ENCODE peak calls at places on chromosomes 12 and 14, in five cellular contexts. One of them, this sample, is unnamed.

GRCh38 chr14:49769581-49770211 is 1.7 kb downstream of the KLHDC2 start:
- DNase-seq in tibial artery: no peak
- DNase-seq in esophagus muscularis mucosa: no peak
- DNase-seq in SK-N-SH: no peak
- DNase-seq in left ventricle myocardium inferior: no peak
- DNase-seq in this sample: no peak

GRCh38 chr12:89899651-89900050 is 191.0 kb upstream of the ATP2B1 start:
- DNase-seq in tibial artery: no peak
- DNase-seq in esophagus muscularis mucosa: no peak
- DNase-seq in SK-N-SH: no peak
- DNase-seq in left ventricle myocardium inferior: no peak
- DNase-seq in this sample: no peak

GRCh38 chr12:95205685-95206084 is 11.6 kb downstream of the FGD6 start:
- DNase-seq in tibial artery: no peak
- DNase-seq in esophagus muscularis mucosa: no peak
- DNase-seq in SK-N-SH: no peak
- DNase-seq in left ventricle myocardium inferior: no peak
- DNase-seq in this sample: peak; percentile 63

GRCh38 chr12:109737111-109737510 is 23.5 kb downstream of the FAM222A start:
- DNase-seq in tibial artery: no peak
- DNase-seq in esophagus muscularis mucosa: no peak
- DNase-seq in SK-N-SH: no peak
- DNase-seq in left ventricle myocardium inferior: no peak
- DNase-seq in this sample: no peak

GRCh38 chr14:96098999-96099335 is 59.8 kb downstream of the C14orf132 start:
- DNase-seq in tibial artery: peak; percentile 7
- DNase-seq in esophagus muscularis mucosa: no peak
- DNase-seq in SK-N-SH: no peak
- DNase-seq in left ventricle myocardium inferior: no peak
- DNase-seq in this sample: no peak

GRCh38 chr12:75571204-75571603 is 59.8 kb upstream of the KRR1 start:
- DNase-seq in tibial artery: no peak
- DNase-seq in esophagus muscularis mucosa: no peak
- DNase-seq in SK-N-SH: no peak
- DNase-seq in left ventricle myocardium inferior: no peak
- DNase-seq in this sample: no peak

GRCh38 chr12:131352296-131352900 is 358.5 kb upstream of the SFSWAP start:
- DNase-seq in tibial artery: no peak
- DNase-seq in esophagus muscularis mucosa: no peak
- DNase-seq in SK-N-SH: no peak
- DNase-seq in left ventricle myocardium inferior: no peak
- DNase-seq in this sample: no peak

GRCh38 chr12:12562585-12563245 is at the start of gene DUSP16:
- DNase-seq in tibial artery: peak; percentile 91
- DNase-seq in esophagus muscularis mucosa: peak; percentile 98
- DNase-seq in SK-N-SH: peak; percentile 95
- DNase-seq in left ventricle myocardium inferior: peak; percentile 92
- DNase-seq in this sample: peak; percentile 88

GRCh38 chr12:55068416-55069010 is 48.7 kb downstream of the NEUROD4 start:
- DNase-seq in tibial artery: no peak
- DNase-seq in esophagus muscularis mucosa: no peak
- DNase-seq in SK-N-SH: peak; percentile 48
- DNase-seq in left ventricle myocardium inferior: no peak
- DNase-seq in this sample: no peak

GRCh38 chr12:8742501-8742900 is 44.7 kb downstream of the RIMKLB start:
- DNase-seq in tibial artery: no peak
- DNase-seq in esophagus muscularis mucosa: no peak
- DNase-seq in SK-N-SH: no peak
- DNase-seq in left ventricle myocardium inferior: no peak
- DNase-seq in this sample: peak; percentile 10

GRCh38 chr14:97267509-97267908 is 470.3 kb downstream of the VRK1 start:
- DNase-seq in tibial artery: no peak
- DNase-seq in esophagus muscularis mucosa: peak; percentile 2
- DNase-seq in SK-N-SH: no peak
- DNase-seq in left ventricle myocardium inferior: no peak
- DNase-seq in this sample: no peak

GRCh38 chr14:67263499-67264149 is 22.4 kb downstream of the PALS1 start:
- DNase-seq in tibial artery: no peak
- DNase-seq in esophagus muscularis mucosa: no peak
- DNase-seq in SK-N-SH: no peak
- DNase-seq in left ventricle myocardium inferior: no peak
- DNase-seq in this sample: no peak

GRCh38 chr12:105382771-105383632 is 52.5 kb downstream of the C12orf75 start:
- DNase-seq in tibial artery: no peak
- DNase-seq in esophagus muscularis mucosa: peak; percentile 70
- DNase-seq in SK-N-SH: peak; percentile 70
- DNase-seq in left ventricle myocardium inferior: no peak
- DNase-seq in this sample: peak; percentile 39

GRCh38 chr14:55701638-55702037 is 121.6 kb downstream of the KTN1 start:
- DNase-seq in tibial artery: no peak
- DNase-seq in esophagus muscularis mucosa: peak; percentile 26
- DNase-seq in SK-N-SH: no peak
- DNase-seq in left ventricle myocardium inferior: no peak
- DNase-seq in this sample: no peak

GRCh38 chr12:98456583-98457573 is 58.5 kb upstream of the TMPO start:
- DNase-seq in tibial artery: peak; percentile 28
- DNase-seq in esophagus muscularis mucosa: no peak
- DNase-seq in SK-N-SH: peak; percentile 65
- DNase-seq in left ventricle myocardium inferior: peak; percentile 31
- DNase-seq in this sample: no peak

GRCh38 chr12:72612171-72612570 is 340.0 kb downstream of the TRHDE start:
- DNase-seq in tibial artery: no peak
- DNase-seq in esophagus muscularis mucosa: no peak
- DNase-seq in SK-N-SH: no peak
- DNase-seq in left ventricle myocardium inferior: no peak
- DNase-seq in this sample: no peak

GRCh38 chr14:95838862-95839261 is 37.8 kb upstream of the TUNAR start:
- DNase-seq in tibial artery: no peak
- DNase-seq in esophagus muscularis mucosa: peak; percentile 64
- DNase-seq in SK-N-SH: no peak
- DNase-seq in left ventricle myocardium inferior: no peak
- DNase-seq in this sample: no peak

GRCh38 chr14:55348766-55349453 is 62.7 kb downstream of the ATG14 start:
- DNase-seq in tibial artery: no peak
- DNase-seq in esophagus muscularis mucosa: peak; percentile 34
- DNase-seq in SK-N-SH: no peak
- DNase-seq in left ventricle myocardium inferior: no peak
- DNase-seq in this sample: no peak

GRCh38 chr12:98422809-98423208 is 92.6 kb upstream of the TMPO start:
- DNase-seq in tibial artery: no peak
- DNase-seq in esophagus muscularis mucosa: peak; percentile 60
- DNase-seq in SK-N-SH: no peak
- DNase-seq in left ventricle myocardium inferior: no peak
- DNase-seq in this sample: no peak

GRCh38 chr14:97414718-97415098 is 617.5 kb downstream of the VRK1 start:
- DNase-seq in tibial artery: no peak
- DNase-seq in esophagus muscularis mucosa: no peak
- DNase-seq in SK-N-SH: no peak
- DNase-seq in left ventricle myocardium inferior: no peak
- DNase-seq in this sample: no peak

GRCh38 chr14:95496690-95497241 is 19.7 kb downstream of the SYNE3 start:
- DNase-seq in tibial artery: peak; percentile 31
- DNase-seq in esophagus muscularis mucosa: no peak
- DNase-seq in SK-N-SH: no peak
- DNase-seq in left ventricle myocardium inferior: no peak
- DNase-seq in this sample: no peak

GRCh38 chr14:100994082-100994481 is 90.6 kb upstream of the RTL1 start:
- DNase-seq in tibial artery: no peak
- DNase-seq in esophagus muscularis mucosa: no peak
- DNase-seq in SK-N-SH: no peak
- DNase-seq in left ventricle myocardium inferior: no peak
- DNase-seq in this sample: no peak

GRCh38 chr14:47675489-47676300 is at the start of gene MDGA2:
- DNase-seq in tibial artery: no peak
- DNase-seq in esophagus muscularis mucosa: no peak
- DNase-seq in SK-N-SH: peak; percentile 28
- DNase-seq in left ventricle myocardium inferior: no peak
- DNase-seq in this sample: no peak

GRCh38 chr14:22915886-22916521 is 2.9 kb downstream of the RBM23 start:
- DNase-seq in tibial artery: peak; percentile 60
- DNase-seq in esophagus muscularis mucosa: no peak
- DNase-seq in SK-N-SH: no peak
- DNase-seq in left ventricle myocardium inferior: no peak
- DNase-seq in this sample: no peak

GRCh38 chr14:70888681-70889175 is 18.5 kb upstream of the PCNX1 start:
- DNase-seq in tibial artery: no peak
- DNase-seq in esophagus muscularis mucosa: no peak
- DNase-seq in SK-N-SH: no peak
- DNase-seq in left ventricle myocardium inferior: no peak
- DNase-seq in this sample: no peak

GRCh38 chr12:19529933-19530630 is 90.8 kb downstream of the AEBP2 start:
- DNase-seq in tibial artery: no peak
- DNase-seq in esophagus muscularis mucosa: no peak
- DNase-seq in SK-N-SH: peak; percentile 62
- DNase-seq in left ventricle myocardium inferior: no peak
- DNase-seq in this sample: no peak

GRCh38 chr12:74780458-74781241 is 243.0 kb downstream of the ATXN7L3B start:
- DNase-seq in tibial artery: no peak
- DNase-seq in esophagus muscularis mucosa: no peak
- DNase-seq in SK-N-SH: no peak
- DNase-seq in left ventricle myocardium inferior: no peak
- DNase-seq in this sample: peak; percentile 2

GRCh38 chr12:89977356-89978185 is 268.9 kb upstream of the ATP2B1 start:
- DNase-seq in tibial artery: no peak
- DNase-seq in esophagus muscularis mucosa: no peak
- DNase-seq in SK-N-SH: no peak
- DNase-seq in left ventricle myocardium inferior: no peak
- DNase-seq in this sample: no peak

GRCh38 chr12:33438890-33439586 is 581 bp downstream of the SYT10 start:
- DNase-seq in tibial artery: no peak
- DNase-seq in esophagus muscularis mucosa: no peak
- DNase-seq in SK-N-SH: peak; percentile 27
- DNase-seq in left ventricle myocardium inferior: no peak
- DNase-seq in this sample: no peak

GRCh38 chr12:11812558-11813421 is 163.3 kb downstream of the ETV6 start:
- DNase-seq in tibial artery: peak; percentile 49
- DNase-seq in esophagus muscularis mucosa: no peak
- DNase-seq in SK-N-SH: peak; percentile 65
- DNase-seq in left ventricle myocardium inferior: no peak
- DNase-seq in this sample: no peak

GRCh38 chr14:53273671-53274072 is 120.5 kb upstream of the DDHD1 start:
- DNase-seq in tibial artery: no peak
- DNase-seq in esophagus muscularis mucosa: no peak
- DNase-seq in SK-N-SH: no peak
- DNase-seq in left ventricle myocardium inferior: peak; percentile 23
- DNase-seq in this sample: no peak

GRCh38 chr14:31677052-31677451 is 115.8 kb downstream of the NUBPL start:
- DNase-seq in tibial artery: no peak
- DNase-seq in esophagus muscularis mucosa: no peak
- DNase-seq in SK-N-SH: no peak
- DNase-seq in left ventricle myocardium inferior: no peak
- DNase-seq in this sample: no peak

GRCh38 chr12:123115409-123116111 is 35.3 kb downstream of the PITPNM2 start:
- DNase-seq in tibial artery: peak; percentile 83
- DNase-seq in esophagus muscularis mucosa: no peak
- DNase-seq in SK-N-SH: no peak
- DNase-seq in left ventricle myocardium inferior: peak; percentile 52
- DNase-seq in this sample: peak; percentile 89

GRCh38 chr12:11553871-11554533 is 95.5 kb upstream of the ETV6 start:
- DNase-seq in tibial artery: peak; percentile 50
- DNase-seq in esophagus muscularis mucosa: no peak
- DNase-seq in SK-N-SH: peak; percentile 76
- DNase-seq in left ventricle myocardium inferior: no peak
- DNase-seq in this sample: no peak

GRCh38 chr12:20451759-20452158 is 83.4 kb downstream of the PDE3A start:
- DNase-seq in tibial artery: no peak
- DNase-seq in esophagus muscularis mucosa: no peak
- DNase-seq in SK-N-SH: no peak
- DNase-seq in left ventricle myocardium inferior: no peak
- DNase-seq in this sample: no peak

DNA sequence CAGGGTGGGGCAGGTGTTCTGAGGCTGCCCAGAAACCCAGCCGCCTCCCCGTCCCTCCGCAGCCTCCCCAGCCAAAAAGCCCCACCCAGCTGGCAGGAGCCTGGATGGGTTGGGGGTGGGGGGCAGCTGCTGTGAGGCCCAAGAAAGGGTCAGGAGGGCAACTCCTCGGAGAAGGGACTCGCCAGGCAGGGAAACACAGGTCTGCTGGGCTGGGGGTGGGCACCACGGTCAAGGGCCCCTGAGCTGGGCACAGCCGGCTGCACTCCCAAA is 11.1 kb downstream of the AHNAK2 start:
- DNase-seq in tibial artery: no peak
- DNase-seq in esophagus muscularis mucosa: no peak
- DNase-seq in SK-N-SH: no peak
- DNase-seq in left ventricle myocardium inferior: no peak
- DNase-seq in this sample: no peak
- H3K4me3 ChIP-seq in tibial artery: peak overlapping the region; percentile 45
- H3K4me3 ChIP-seq in esophagus muscularis mucosa: peak overlapping the region; percentile 65
- H3K4me3 ChIP-seq in SK-N-SH: no peak overlapping the region
- H3K4me3 ChIP-seq in left ventricle myocardium inferior: peak overlapping the region; percentile 60
- H3K4me3 ChIP-seq in this sample: no peak overlapping the region

GRCh38 chr12:49557917-49558215 is 10.1 kb downstream of the MCRS1 start:
- DNase-seq in tibial artery: no peak
- DNase-seq in esophagus muscularis mucosa: no peak
- DNase-seq in SK-N-SH: no peak
- DNase-seq in left ventricle myocardium inferior: no peak
- DNase-seq in this sample: no peak
- TF ChIP-seq CTCF in tibial artery: no peak
- TF ChIP-seq CTCF in esophagus muscularis mucosa: no peak
- TF ChIP-seq CTCF in SK-N-SH: peak; percentile 28
- TF ChIP-seq CTCF in left ventricle myocardium inferior: peak; percentile 46
- TF ChIP-seq CTCF in this sample: peak; percentile 19

DNA sequence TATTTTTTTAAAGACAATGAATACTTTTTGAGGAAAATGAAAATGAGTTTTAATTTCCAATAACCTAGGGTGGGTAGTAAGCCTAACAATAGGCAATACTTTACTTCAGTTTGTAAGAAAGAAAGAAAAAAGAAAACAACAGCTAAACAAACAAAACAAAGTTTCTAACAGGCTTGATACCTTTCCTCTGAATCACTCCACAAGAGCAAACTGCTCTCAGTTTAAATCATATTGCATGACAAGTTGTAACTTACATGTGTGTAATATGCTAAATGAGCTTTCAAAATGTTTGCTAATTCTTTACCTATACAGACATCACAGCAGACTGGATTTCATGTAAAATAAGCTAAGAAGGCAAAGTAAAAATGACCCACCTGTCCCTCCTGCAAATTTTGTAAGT is 6.7 kb upstream of the LMO3 start:
- DNase-seq in tibial artery: no peak
- DNase-seq in esophagus muscularis mucosa: no peak
- DNase-seq in SK-N-SH: no peak
- DNase-seq in left ventricle myocardium inferior: no peak
- DNase-seq in this sample: no peak
- H3K4me3 ChIP-seq in tibial artery: no peak overlapping the region
- H3K4me3 ChIP-seq in esophagus muscularis mucosa: peak overlapping the region; percentile 72
- H3K4me3 ChIP-seq in SK-N-SH: no peak overlapping the region
- H3K4me3 ChIP-seq in left ventricle myocardium inferior: peak overlapping the region; percentile 23
- H3K4me3 ChIP-seq in this sample: no peak overlapping the region

GRCh38 chr12:50518129-50518528 is 13.3 kb downstream of the DIP2B start:
- DNase-seq in tibial artery: no peak
- DNase-seq in esophagus muscularis mucosa: no peak
- DNase-seq in SK-N-SH: no peak
- DNase-seq in left ventricle myocardium inferior: no peak
- DNase-seq in this sample: no peak
- TF ChIP-seq CTCF in tibial artery: no peak
- TF ChIP-seq CTCF in esophagus muscularis mucosa: no peak
- TF ChIP-seq CTCF in SK-N-SH: no peak
- TF ChIP-seq CTCF in left ventricle myocardium inferior: no peak
- TF ChIP-seq CTCF in this sample: no peak

GRCh38 chr14:106203438-106203837 is 677.1 kb downstream of the TMEM121 start:
- DNase-seq in tibial artery: no peak
- DNase-seq in esophagus muscularis mucosa: no peak
- DNase-seq in SK-N-SH: no peak
- DNase-seq in left ventricle myocardium inferior: no peak
- DNase-seq in this sample: no peak
- H3K4me3 ChIP-seq in tibial artery: no peak overlapping the region
- H3K4me3 ChIP-seq in esophagus muscularis mucosa: no peak overlapping the region
- H3K4me3 ChIP-seq in SK-N-SH: no peak overlapping the region
- H3K4me3 ChIP-seq in left ventricle myocardium inferior: no peak overlapping the region
- H3K4me3 ChIP-seq in this sample: no peak overlapping the region